ENCODE peak calls at places on chromosomes 12 and 14, in eight cellular contexts. G, W, R, N, M, B, J and X are unnamed samples.

GRCh38 chr14:63908667-63909264 is 56.0 kb downstream of the SYNE2 start:
- DNase-seq in R (no peak), M (no peak), W (no peak), G (no peak), J (no peak), N (no peak), B (no peak), X (no peak)

GRCh38 chr12:126847005-126847629 is 1419.9 kb upstream of the TMEM132C start:
- DNase-seq in N (no peak), J (no peak), B (no peak), R (no peak), G (no peak), M (no peak), W (no peak), X (no peak)

GRCh38 chr14:100673085-100673806 is 53.4 kb upstream of the DLK1 start:
- DNase-seq in G (peak; percentile 85), R (no peak), J (peak; percentile 83), M (no peak), B (no peak), W (peak; percentile 46), N (peak; percentile 34), X (peak; percentile 48)

GRCh38 chr12:108807476-108807875 is 49.9 kb downstream of the SSH1 start:
- DNase-seq in M (no peak), W (no peak), N (no peak), B (no peak), R (no peak), G (no peak), J (no peak), X (no peak)

GRCh38 chr14:97369901-97370300 is 572.7 kb downstream of the VRK1 start:
- DNase-seq in R (no peak), B (no peak), G (no peak), N (no peak), W (peak; percentile 63), J (no peak), M (no peak), X (no peak)

GRCh38 chr12:108260039-108260438 is 79.1 kb downstream of the CMKLR1 start:
- DNase-seq in B (no peak), G (no peak), N (no peak), W (no peak), R (no peak), J (no peak), M (no peak), X (no peak)

GRCh38 chr12:130953783-130954543 is at the start of gene ADGRD1:
- DNase-seq in J (peak; percentile 23), N (peak; percentile 69), W (no peak), B (peak; percentile 38), M (peak; percentile 56), R (no peak), G (peak; percentile 36), X (no peak)

GRCh38 chr14:20855652-20856291 is 35.4 kb upstream of the RNASE3 start:
- DNase-seq in J (peak; percentile 81), N (no peak), M (peak; percentile 53), B (peak; percentile 72), W (peak; percentile 87), G (peak; percentile 66), R (no peak), X (peak; percentile 71)

GRCh38 chr12:121033625-121034349 is 5.3 kb downstream of the OASL start:
- DNase-seq in R (peak; percentile 62), G (no peak), N (no peak), W (peak; percentile 87), B (peak; percentile 40), J (no peak), M (no peak), X (no peak)

GRCh38 chr12:12720052-12720451 is 2.9 kb downstream of the CDKN1B start:
- DNase-seq in W (peak; percentile 10), G (no peak), N (no peak), M (no peak), B (peak; percentile 27), R (no peak), J (no peak), X (no peak)

GRCh38 chr14:93067088-93067487 is 48.6 kb downstream of the ITPK1 start:
- DNase-seq in B (no peak), G (no peak), R (no peak), W (no peak), M (no peak), J (no peak), N (no peak), X (no peak)

GRCh38 chr12:88299567-88300101 is 157.5 kb downstream of the TMTC3 start:
- DNase-seq in B (peak; percentile 98), J (no peak), R (no peak), G (no peak), W (peak; percentile 95), M (peak; percentile 91), N (no peak), X (no peak)

GRCh38 chr14:77455966-77456640 is 1.3 kb downstream of the VIPAS39 start:
- DNase-seq in J (no peak), B (no peak), M (no peak), N (no peak), G (no peak), R (no peak), W (no peak), X (no peak)
- H3K4me3 ChIP-seq in J (no peak overlapping the region), B (peak overlapping the region; percentile 97), M (peak overlapping the region; percentile 94), N (peak overlapping the region; percentile 82), G (no peak overlapping the region), R (no peak overlapping the region), W (peak overlapping the region; percentile 82), X (peak overlapping the region; percentile 98)

GRCh38 chr14:75578099-75578785 is at the start of gene FLVCR2:
- DNase-seq in N (peak; percentile 85), J (peak; percentile 88), G (peak; percentile 87), B (peak; percentile 77), W (peak; percentile 65), M (peak; percentile 74), R (peak; percentile 48), X (peak; percentile 25)

GRCh38 chr14:75579882-75580281 is 1.5 kb downstream of the FLVCR2 start:
- DNase-seq in B (no peak), W (no peak), R (no peak), J (no peak), N (no peak), G (no peak), M (no peak), X (no peak)

GRCh38 chr14:75577090-75577489 is 1.3 kb upstream of the FLVCR2 start:
- DNase-seq in N (no peak), M (no peak), W (no peak), B (no peak), J (no peak), G (no peak), R (no peak), X (no peak)

GRCh38 chr14:75578786-75579781 is 664 bp downstream of the FLVCR2 start:
- DNase-seq in J (peak; percentile 69), N (peak; percentile 38), B (peak; percentile 70), W (no peak), M (peak; percentile 65), R (no peak), G (peak; percentile 64), X (peak; percentile 49)

GRCh38 chr14:75577724-75578098 is 709 bp upstream of the FLVCR2 start:
- DNase-seq in B (peak; percentile 92), N (peak; percentile 86), M (peak; percentile 84), G (peak; percentile 91), R (peak; percentile 49), J (peak; percentile 94), W (peak; percentile 87), X (peak; percentile 80)
- H3K4me3 ChIP-seq in B (peak overlapping the region; percentile 68), N (peak overlapping the region; percentile 65), M (peak overlapping the region; percentile 62), G (peak overlapping the region; percentile 57), R (peak overlapping the region; percentile 68), J (no peak overlapping the region), W (peak overlapping the region; percentile 82), X (peak overlapping the region; percentile 59)

DNA sequence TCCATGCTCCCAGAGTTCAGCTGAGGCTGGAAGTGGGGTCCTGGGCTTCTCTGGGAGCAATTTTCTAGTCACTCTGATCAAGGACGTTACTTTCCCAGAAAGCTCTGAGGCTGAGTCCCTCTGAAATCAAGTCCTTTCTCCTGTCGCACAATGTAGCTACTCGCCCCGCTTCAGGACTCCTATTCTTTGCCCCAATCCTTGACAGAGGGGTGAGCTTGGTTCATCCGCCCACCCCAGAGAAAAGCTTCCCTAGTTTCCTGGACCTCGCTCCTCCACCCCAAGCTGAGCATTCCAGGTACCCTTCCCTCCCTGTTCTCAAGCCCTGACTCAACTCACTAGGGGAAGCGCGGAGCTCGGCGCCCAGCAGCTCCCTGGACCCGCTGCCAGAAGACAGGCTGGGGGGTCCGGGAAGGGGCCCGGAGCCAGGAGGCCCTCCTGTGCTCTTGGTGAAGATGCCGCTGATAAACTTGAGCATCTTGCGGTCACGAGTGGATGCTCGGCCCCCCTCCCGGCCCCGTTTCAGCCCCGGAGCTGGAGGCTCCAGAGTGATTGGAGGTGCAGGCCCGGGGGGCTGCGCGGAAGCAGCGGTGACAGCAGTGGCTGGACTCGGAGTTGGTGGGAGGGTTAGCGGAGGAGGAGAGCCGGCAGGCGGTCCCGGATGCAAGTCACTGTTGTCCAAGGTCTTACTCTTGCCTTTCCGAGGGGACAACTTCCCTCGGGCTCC is 1.6 kb downstream of the AGAP2 start:
- DNase-seq in N (no peak), W (no peak), M (no peak), J (no peak), G (no peak), R (no peak), B (no peak), X (no peak)
- H3K4me3 ChIP-seq in N (no peak overlapping the region), W (peak overlapping the region; percentile 64), M (no peak overlapping the region), J (no peak overlapping the region), G (no peak overlapping the region), R (no peak overlapping the region), B (no peak overlapping the region), X (no peak overlapping the region)

GRCh38 chr12:54349658-54350057 is 14.6 kb downstream of the GPR84 start:
- DNase-seq in J (no peak), W (no peak), N (no peak), R (no peak), B (no peak), M (no peak), G (no peak), X (no peak)

GRCh38 chr12:54349031-54349430 is 15.3 kb downstream of the GPR84 start:
- DNase-seq in G (no peak), R (no peak), B (no peak), M (no peak), J (no peak), N (no peak), W (no peak), X (no peak)

GRCh38 chr12:54352891-54353874 is 11.1 kb downstream of the GPR84 start:
- DNase-seq in M (peak; percentile 74), N (peak; percentile 64), W (no peak), R (no peak), J (no peak), B (peak; percentile 28), G (no peak), X (no peak)

GRCh38 chr12:54350743-54351142 is 13.5 kb downstream of the GPR84 start:
- DNase-seq in J (no peak), W (no peak), G (no peak), M (no peak), N (no peak), R (no peak), B (no peak), X (no peak)

DNA sequence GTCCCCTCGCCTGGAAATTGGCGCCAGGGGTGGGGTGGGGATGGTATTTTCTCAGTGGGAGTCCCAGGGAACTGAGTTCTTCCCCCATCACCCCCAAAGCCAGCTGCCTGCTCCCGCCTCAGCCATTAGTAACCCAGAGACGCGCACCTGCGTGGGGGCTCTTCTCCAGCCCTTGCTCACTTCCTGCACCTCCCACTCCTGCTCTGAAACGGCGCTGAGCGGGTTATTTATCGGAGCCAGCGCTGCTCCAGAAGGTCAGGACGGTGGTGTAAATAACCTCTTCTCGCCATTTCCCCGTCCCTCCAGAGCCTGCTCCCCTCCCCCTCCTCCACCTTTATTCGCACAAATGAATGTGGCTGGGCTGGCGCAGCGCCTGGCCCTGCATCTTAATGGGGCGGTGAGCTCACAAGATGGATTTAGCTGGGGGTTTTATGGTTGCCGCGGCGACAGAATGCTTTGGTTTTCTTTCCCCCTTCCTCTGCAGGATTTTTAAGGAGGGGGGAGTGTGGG is 12.2 kb downstream of the GPR84 start:
- DNase-seq in W (no peak), G (no peak), J (no peak), M (peak; percentile 68), B (no peak), R (no peak), N (peak; percentile 91), X (no peak)
- H3K4me3 ChIP-seq in W (no peak overlapping the region), G (no peak overlapping the region), J (no peak overlapping the region), M (no peak overlapping the region), B (no peak overlapping the region), R (peak overlapping the region; percentile 20), N (peak overlapping the region; percentile 13), X (no peak overlapping the region)